ENCODE peak calls at places on chromosomes 4 and X, in six cellular contexts. E is cardiac muscle cell, T is lower lobe of right lung, Y is HCT116, Z is mucosa of descending colon, J is endodermal cell. N is an unnamed sample.

GRCh38 chrX:39971760-39972159 is 126.0 kb downstream of the BCOR start:
- DNase-seq in E (no peak), T (no peak), Y (no peak), Z (no peak), J (no peak), N (no peak)

GRCh38 chrX:35682481-35682880 is 115.7 kb upstream of the MAGEB16 start:
- DNase-seq in E (no peak), T (no peak), Y (no peak), Z (no peak), J (no peak), N (no peak)

GRCh38 chrX:15072259-15072658 is 197.6 kb downstream of the ASB9 start:
- DNase-seq in E (no peak), T (no peak), Y (no peak), Z (no peak), J (no peak), N (no peak)

GRCh38 chr4:16289872-16290554 is 63.7 kb upstream of the TAPT1 start:
- DNase-seq in E (peak; percentile 44), T (no peak), Y (peak; percentile 7), Z (no peak), J (no peak), N (peak; percentile 29)

GRCh38 chr4:4663028-4663427 is 121.2 kb upstream of the STX18 start:
- DNase-seq in E (no peak), T (no peak), Y (no peak), Z (no peak), J (no peak), N (no peak)

GRCh38 chrX:18542131-18542530 is 116.7 kb downstream of the CDKL5 start:
- DNase-seq in E (no peak), T (no peak), Y (no peak), Z (no peak), J (no peak), N (no peak)

GRCh38 chr4:17347445-17347844 is 164.4 kb downstream of the QDPR start:
- DNase-seq in E (peak; percentile 36), T (no peak), Y (peak; percentile 16), Z (no peak), J (peak; percentile 83), N (peak; percentile 38)

GRCh38 chr4:162497564-162498167 is 333.9 kb upstream of the FSTL5 start:
- DNase-seq in E (peak; percentile 77), T (no peak), Y (peak; percentile 15), Z (no peak), J (no peak), N (no peak)

GRCh38 chrX:25941559-25942250 is 196.4 kb upstream of the MAGEB18 start:
- DNase-seq in E (no peak), T (no peak), Y (no peak), Z (no peak), J (no peak), N (no peak)

GRCh38 chr4:1206299-1207156 is 34.1 kb upstream of the SPON2 start:
- DNase-seq in E (no peak), T (peak; percentile 35), Y (no peak), Z (peak; percentile 62), J (peak; percentile 42), N (no peak)

GRCh38 chrX:40996886-40997530 is 88.2 kb upstream of the USP9X start:
- DNase-seq in E (peak; percentile 64), T (no peak), Y (peak; percentile 42), Z (no peak), J (peak; percentile 62), N (peak; percentile 49)

GRCh38 chr4:16663722-16664121 is 234.7 kb downstream of the LDB2 start:
- DNase-seq in E (no peak), T (no peak), Y (no peak), Z (no peak), J (no peak), N (no peak)

GRCh38 chr4:144547678-144548298 is 98.2 kb upstream of the HHIP start:
- DNase-seq in E (no peak), T (no peak), Y (no peak), Z (no peak), J (no peak), N (no peak)

GRCh38 chrX:16822723-16823122 is 36.5 kb downstream of the TXLNG start:
- DNase-seq in E (no peak), T (no peak), Y (no peak), Z (no peak), J (no peak), N (no peak)

GRCh38 chr4:74283614-74284013 is 24.7 kb upstream of the EPGN start:
- DNase-seq in E (no peak), T (no peak), Y (peak; percentile 61), Z (no peak), J (no peak), N (no peak)

GRCh38 chr4:111500871-111501270 is 644.4 kb upstream of the FAM241A start:
- DNase-seq in E (no peak), T (no peak), Y (no peak), Z (no peak), J (no peak), N (no peak)

GRCh38 chrX:107730298-107730655 is 45.3 kb downstream of the TSC22D3 start:
- DNase-seq in E (no peak), T (no peak), Y (no peak), Z (no peak), J (no peak), N (no peak)

GRCh38 chr4:15331930-15332329 is 95.9 kb upstream of the C1QTNF7 start:
- DNase-seq in E (no peak), T (no peak), Y (no peak), Z (no peak), J (no peak), N (no peak)

GRCh38 chr4:23429497-23429896 is 460.4 kb downstream of the PPARGC1A start:
- DNase-seq in E (no peak), T (no peak), Y (no peak), Z (no peak), J (no peak), N (no peak)

GRCh38 chrX:151384807-151385206 is 12.2 kb upstream of the VMA21 start:
- DNase-seq in E (no peak), T (peak; percentile 46), Y (no peak), Z (no peak), J (no peak), N (no peak)

GRCh38 chr4:159280442-159281172 is 177.7 kb downstream of the RAPGEF2 start:
- DNase-seq in E (no peak), T (no peak), Y (no peak), Z (no peak), J (no peak), N (no peak)

DNA sequence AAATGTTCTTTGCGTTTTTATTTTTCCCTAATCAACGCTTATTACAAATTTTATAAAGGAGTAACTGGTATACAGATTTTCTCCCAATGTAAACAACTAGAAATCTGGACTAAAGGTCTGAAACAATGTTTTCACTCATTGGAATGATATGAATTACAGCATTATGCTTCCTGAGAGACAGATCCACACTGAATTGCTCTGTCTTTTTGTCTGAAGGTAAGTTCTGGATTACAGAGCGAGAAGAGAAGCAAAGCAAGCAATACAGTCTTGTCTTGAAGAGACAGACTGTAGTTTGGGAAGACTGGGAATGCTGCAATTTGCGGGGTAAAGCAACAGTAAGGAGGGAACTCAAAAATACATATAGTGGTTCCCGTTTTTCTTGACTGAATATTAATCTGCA is 262.2 kb upstream of the PABPC4L start:
- DNase-seq in E (no peak), T (no peak), Y (no peak), Z (no peak), J (no peak), N (no peak)
- H3K4me3 ChIP-seq in E (no peak overlapping the region), T (no peak overlapping the region), Y (no peak overlapping the region), Z (no peak overlapping the region), J (no peak overlapping the region), N (no peak overlapping the region)

DNA sequence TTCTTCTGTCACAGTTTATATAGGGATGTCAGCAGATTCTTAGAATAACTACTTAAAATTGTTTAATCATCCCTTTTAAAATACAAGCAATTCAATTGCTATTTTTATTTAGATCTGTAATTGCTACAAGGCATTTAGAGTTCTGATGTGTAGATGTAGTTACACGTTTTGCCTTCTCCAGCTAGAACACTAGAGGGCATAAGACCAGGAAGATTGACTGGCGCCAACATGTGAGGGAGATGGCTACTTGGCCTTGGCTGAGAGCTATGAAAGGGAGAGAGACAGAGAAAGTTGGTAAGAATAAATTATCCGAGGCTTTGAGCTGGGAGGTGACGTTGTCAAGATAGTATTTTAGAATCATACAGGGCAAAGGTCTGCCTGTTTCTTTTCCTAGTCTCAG is 563.7 kb upstream of the PRKX start:
- DNase-seq in E (no peak), T (no peak), Y (no peak), Z (no peak), J (peak; percentile 55), N (no peak)
- TF ChIP-seq CTCF in E (no peak), T (no peak), Y (no peak), Z (no peak), J (peak; percentile 70), N (no peak)

GRCh38 chr4:37666625-37667071 is 19.5 kb downstream of the RELL1 start:
- DNase-seq in E (no peak), T (no peak), Y (peak; percentile 96), Z (no peak), J (no peak), N (peak; percentile 83)

GRCh38 chr4:37671072-37671471 is 15.1 kb downstream of the RELL1 start:
- DNase-seq in E (no peak), T (no peak), Y (no peak), Z (no peak), J (no peak), N (no peak)

GRCh38 chr4:37673523-37674192 is 12.5 kb downstream of the RELL1 start:
- DNase-seq in E (no peak), T (no peak), Y (no peak), Z (no peak), J (no peak), N (peak; percentile 24)

GRCh38 chr4:37667197-37668100 is 18.7 kb downstream of the RELL1 start:
- DNase-seq in E (no peak), T (no peak), Y (no peak), Z (no peak), J (no peak), N (no peak)

DNA sequence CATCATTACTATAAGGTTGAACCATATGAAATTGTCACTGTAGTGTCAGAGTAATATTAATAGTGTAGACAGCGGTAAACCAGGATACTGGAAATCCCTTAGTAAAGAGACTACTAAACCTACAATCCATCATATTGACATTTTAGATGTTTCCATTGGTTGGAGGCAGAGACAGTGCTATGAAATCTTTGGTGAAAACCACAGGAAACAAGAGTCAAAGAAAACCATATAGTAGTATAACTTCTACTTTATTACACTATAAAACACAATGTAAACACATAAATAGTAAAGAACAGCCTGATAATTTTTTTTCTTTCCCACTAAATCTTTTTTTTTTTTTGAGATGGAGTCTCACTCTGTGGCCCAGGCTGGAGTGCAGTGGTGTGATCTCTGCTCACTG is 15.9 kb downstream of the RELL1 start:
- DNase-seq in E (no peak), T (no peak), Y (no peak), Z (no peak), J (no peak), N (no peak)
- H3K4me1 ChIP-seq in E (peaks cover 24% of the 10 kb centered on the region), T (peaks cover 48% of the 10 kb centered on the region), Y (peaks cover 28% of the 10 kb centered on the region), Z (peaks cover 40% of the 10 kb centered on the region), J (peaks cover 18% of the 10 kb centered on the region), N (peaks cover 77% of the 10 kb centered on the region)

DNA sequence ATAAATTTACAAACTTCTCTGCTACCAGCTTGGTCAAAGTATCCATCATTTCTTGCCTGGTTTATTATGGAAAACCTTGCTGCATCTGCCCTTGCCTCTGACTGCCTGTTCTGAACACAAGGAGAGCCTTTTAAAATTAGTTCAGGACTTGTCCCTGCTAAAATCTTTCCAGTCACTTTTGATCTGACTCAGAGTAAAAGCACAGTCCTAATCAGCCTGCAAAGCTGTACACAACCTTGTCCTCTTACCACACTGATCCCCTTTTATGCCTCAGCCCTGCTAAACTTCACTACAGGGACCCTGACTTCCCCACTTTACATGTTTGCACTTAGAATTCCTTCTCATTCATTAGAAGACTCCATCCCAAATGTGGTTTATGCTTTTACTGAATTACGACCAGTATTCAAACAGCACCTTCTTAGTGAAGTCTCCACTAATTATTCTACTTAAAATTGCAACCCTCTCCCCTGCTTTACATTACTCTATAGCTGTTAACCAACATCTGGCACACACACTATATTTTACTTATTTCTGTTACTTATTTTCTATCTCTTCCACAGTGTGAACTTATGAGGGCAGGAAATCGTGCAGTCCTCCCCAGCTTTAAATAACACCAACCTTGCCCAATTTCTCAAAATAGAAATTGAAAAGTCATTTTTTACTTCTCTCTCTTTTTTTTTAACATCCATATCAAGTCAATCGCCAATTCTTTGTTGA is 6.3 kb downstream of the GABRA4 start:
- DNase-seq in E (no peak), T (no peak), Y (no peak), Z (no peak), J (no peak), N (no peak)
- H3K4me3 ChIP-seq in E (no peak overlapping the region), T (no peak overlapping the region), Y (no peak overlapping the region), Z (no peak overlapping the region), J (no peak overlapping the region), N (no peak overlapping the region)

N was measured in Caco-2.